ENCODE peak calls at places on chromosomes 2 and 18, in four cellular contexts. K is HT1080, P is uterus, O is astrocyte of the cerebellum. I is an unnamed sample.

GRCh38 chr2:133711226-133711625 is 143.0 kb upstream of the NCKAP5 start:
- DNase-seq in K (no peak), P (no peak), O (no peak), I (no peak)

GRCh38 chr2:14615701-14616100 is 16.8 kb upstream of the LRATD1 start:
- DNase-seq in K (no peak), P (no peak), O (peak; percentile 34), I (no peak)

GRCh38 chr2:182379235-182379634 is 47.6 kb downstream of the PDE1A start:
- DNase-seq in K (no peak), P (no peak), O (peak; percentile 59), I (no peak)

GRCh38 chr2:207184348-207184747 is 18.6 kb upstream of the KLF7 start:
- DNase-seq in K (peak; percentile 91), P (no peak), O (no peak), I (no peak)

GRCh38 chr2:239905884-239906654 is 119.1 kb downstream of the NDUFA10 start:
- DNase-seq in K (no peak), P (no peak), O (no peak), I (no peak)

GRCh38 chr2:239013670-239013960 is 165.7 kb downstream of the TWIST2 start:
- DNase-seq in K (no peak), P (no peak), O (no peak), I (no peak)

GRCh38 chr2:54139210-54139609 is 23.8 kb downstream of the ACYP2 start:
- DNase-seq in K (no peak), P (no peak), O (no peak), I (no peak)

GRCh38 chr2:37631292-37631691 is 40.1 kb downstream of the CDC42EP3 start:
- DNase-seq in K (no peak), P (no peak), O (no peak), I (no peak)

GRCh38 chr2:14773696-14774095 is 141.2 kb downstream of the LRATD1 start:
- DNase-seq in K (no peak), P (no peak), O (no peak), I (no peak)

GRCh38 chr18:48590678-48591077 is 51.8 kb downstream of the CTIF start:
- DNase-seq in K (peak; percentile 84), P (no peak), O (peak; percentile 83), I (no peak)

GRCh38 chr2:205675861-205676516 is 6.3 kb upstream of the NRP2 start:
- DNase-seq in K (peak; percentile 79), P (peak; percentile 46), O (peak; percentile 65), I (no peak)

GRCh38 chr2:85428343-85428881 is 9.9 kb downstream of the SH2D6 start:
- DNase-seq in K (no peak), P (no peak), O (no peak), I (no peak)

GRCh38 chr18:70491734-70492348 is 203.0 kb downstream of the SOCS6 start:
- DNase-seq in K (peak; percentile 51), P (no peak), O (peak; percentile 9), I (peak; percentile 21)

GRCh38 chr2:150296795-150297546 is 190.5 kb downstream of the RND3 start:
- DNase-seq in K (peak; percentile 76), P (no peak), O (no peak), I (no peak)

GRCh38 chr2:163347982-163348842 is 387.6 kb downstream of the FIGN start:
- DNase-seq in K (no peak), P (peak; percentile 57), O (peak; percentile 38), I (peak; percentile 89)

GRCh38 chr18:3479978-3480377 is 30.0 kb downstream of the TGIF1 start:
- DNase-seq in K (no peak), P (no peak), O (no peak), I (no peak)

GRCh38 chr18:56516769-56517168 is 121.6 kb downstream of the TXNL1 start:
- DNase-seq in K (peak; percentile 38), P (peak; percentile 85), O (peak; percentile 36), I (no peak)

GRCh38 chr2:151882786-151883445 is 54.7 kb upstream of the ARL5A start:
- DNase-seq in K (no peak), P (no peak), O (no peak), I (no peak)

GRCh38 chr2:168748461-168748860 is 54.0 kb upstream of the NOSTRIN start:
- DNase-seq in K (no peak), P (no peak), O (no peak), I (no peak)

GRCh38 chr2:237434916-237435315 is 21.0 kb upstream of the COL6A3 start:
- DNase-seq in K (peak; percentile 96), P (peak; percentile 74), O (no peak), I (no peak)

GRCh38 chr18:50707841-50708240 is 112.0 kb downstream of the MRO start:
- DNase-seq in K (no peak), P (no peak), O (no peak), I (no peak)

GRCh38 chr2:138787053-138787666 is 7.0 kb upstream of the NXPH2 start:
- DNase-seq in K (peak; percentile 30), P (no peak), O (peak; percentile 39), I (no peak)

GRCh38 chr18:63903981-63904570 is 3.7 kb upstream of the SERPINB10 start:
- DNase-seq in K (no peak), P (no peak), O (no peak), I (no peak)

GRCh38 chr2:10489842-10490555 is 41.9 kb upstream of the ODC1 start:
- DNase-seq in K (no peak), P (no peak), O (no peak), I (no peak)

GRCh38 chr2:199739413-199740110 is 111.4 kb downstream of the FTCDNL1 start:
- DNase-seq in K (peak; percentile 47), P (peak; percentile 66), O (peak; percentile 35), I (peak; percentile 45)

GRCh38 chr2:181152221-181152620 is 171.8 kb downstream of the UBE2E3 start:
- DNase-seq in K (no peak), P (no peak), O (no peak), I (no peak)

GRCh38 chr2:74223941-74224770 is 25.7 kb downstream of the MTHFD2 start:
- DNase-seq in K (no peak), P (no peak), O (no peak), I (no peak)

GRCh38 chr2:111044066-111044465 is 76.6 kb upstream of the BCL2L11 start:
- DNase-seq in K (no peak), P (no peak), O (no peak), I (no peak)

GRCh38 chr18:57921708-57922107 is 118.6 kb upstream of the ATP8B1 start:
- DNase-seq in K (peak; percentile 42), P (no peak), O (no peak), I (no peak)

GRCh38 chr2:20450201-20451108 is 3.6 kb downstream of the RHOB start:
- DNase-seq in K (peak; percentile 13), P (peak; percentile 92), O (peak; percentile 59), I (peak; percentile 87)

GRCh38 chr2:64165696-64166095 is 21.5 kb upstream of the PELI1 start:
- DNase-seq in K (no peak), P (no peak), O (no peak), I (no peak)

GRCh38 chr2:5756266-5756665 is 64.1 kb downstream of the SOX11 start:
- DNase-seq in K (no peak), P (no peak), O (no peak), I (no peak)

GRCh38 chr2:437772-438393 is 150.0 kb upstream of the ALKAL2 start:
- DNase-seq in K (peak; percentile 18), P (no peak), O (no peak), I (no peak)

GRCh38 chr18:63320690-63321265 is 1.2 kb upstream of the BCL2 start:
- DNase-seq in K (peak; percentile 27), P (peak; percentile 64), O (no peak), I (no peak)